ENCODE peak calls at places on chromosomes 3 and 15, in nine cellular contexts. D, T, R, I, B, W, H, P and L are unnamed samples.

GRCh38 chr3:62735510-62735909 is 139.7 kb downstream of the CADPS start:
- DNase-seq in D (no peak), T (no peak), R (no peak), I (no peak), B (no peak), W (no peak), H (no peak), P (no peak), L (no peak)

GRCh38 chr3:41304603-41305002 is 105.3 kb downstream of the CTNNB1 start:
- DNase-seq in D (peak), T (no peak), R (no peak), I (no peak), B (no peak), W (peak), H (no peak), P (no peak), L (no peak)

GRCh38 chr15:67194171-67195114 is 60.0 kb downstream of the AAGAB start:
- DNase-seq in D (peak), T (no peak), R (no peak), I (no peak), B (no peak), W (no peak), H (no peak), P (no peak), L (no peak)

GRCh38 chr15:66720206-66721010 is 18.4 kb downstream of the SMAD6 start:
- DNase-seq in D (peak), T (no peak), R (no peak), I (no peak), B (no peak), W (no peak), H (peak), P (no peak), L (peak)

GRCh38 chr3:61871646-61872045 is 310.3 kb downstream of the PTPRG start:
- DNase-seq in D (no peak), T (no peak), R (no peak), I (no peak), B (no peak), W (no peak), H (no peak), P (no peak), L (no peak)

GRCh38 chr15:58065445-58066041 is at the start of gene ALDH1A2:
- DNase-seq in D (no peak), T (no peak), R (peak), I (peak), B (no peak), W (peak), H (no peak), P (peak), L (peak)

GRCh38 chr3:31065765-31066164 is 171.3 kb upstream of the GADL1 start:
- DNase-seq in D (no peak), T (no peak), R (no peak), I (no peak), B (no peak), W (no peak), H (no peak), P (no peak), L (no peak)

GRCh38 chr15:31298707-31299172 is 27.9 kb upstream of the KLF13 start:
- DNase-seq in D (no peak), T (no peak), R (no peak), I (no peak), B (no peak), W (peak), H (no peak), P (no peak), L (no peak)

GRCh38 chr3:197380786-197381185 is 82.4 kb upstream of the DLG1 start:
- DNase-seq in D (no peak), T (no peak), R (no peak), I (no peak), B (no peak), W (peak), H (no peak), P (no peak), L (no peak)

GRCh38 chr3:152155246-152155645 is 113.5 kb upstream of the MBNL1 start:
- DNase-seq in D (no peak), T (no peak), R (no peak), I (no peak), B (no peak), W (no peak), H (no peak), P (no peak), L (no peak)

GRCh38 chr3:138921316-138922292 is 25.3 kb downstream of the FOXL2 start:
- DNase-seq in D (peak), T (no peak), R (no peak), I (no peak), B (no peak), W (no peak), H (no peak), P (no peak), L (peak)

GRCh38 chr15:59170295-59170881 is 36.3 kb upstream of the LDHAL6B start:
- DNase-seq in D (peak), T (no peak), R (no peak), I (no peak), B (no peak), W (no peak), H (peak), P (peak), L (peak)

GRCh38 chr15:66293085-66293418 is 316 bp upstream of the DIS3L start:
- DNase-seq in D (no peak), T (no peak), R (no peak), I (no peak), B (no peak), W (no peak), H (no peak), P (no peak), L (no peak)

GRCh38 chr15:69725957-69726356 is 273.3 kb downstream of the RPLP1 start:
- DNase-seq in D (no peak), T (no peak), R (no peak), I (no peak), B (no peak), W (no peak), H (peak), P (no peak), L (no peak)

GRCh38 chr3:112304611-112305010 is 10.6 kb upstream of the SLC9C1 start:
- DNase-seq in D (peak), T (no peak), R (no peak), I (no peak), B (no peak), W (no peak), H (no peak), P (no peak), L (no peak)

GRCh38 chr15:81645470-81645869 is 271.5 kb upstream of the TMC3 start:
- DNase-seq in D (no peak), T (no peak), R (no peak), I (no peak), B (no peak), W (no peak), H (no peak), P (no peak), L (no peak)

GRCh38 chr15:40807888-40808194 is 568 bp upstream of the DNAJC17 start:
- DNase-seq in D (no peak), T (no peak), R (no peak), I (no peak), B (no peak), W (no peak), H (no peak), P (no peak), L (no peak)

GRCh38 chr15:40809051-40809450 is 1.8 kb upstream of the DNAJC17 start:
- DNase-seq in D (no peak), T (no peak), R (no peak), I (no peak), B (peak), W (no peak), H (no peak), P (no peak), L (no peak)

GRCh38 chr15:40803688-40804087 is 3.2 kb upstream of the ZFYVE19 start:
- DNase-seq in D (no peak), T (no peak), R (no peak), I (no peak), B (no peak), W (no peak), H (peak), P (no peak), L (no peak)

GRCh38 chr15:40806672-40807027 is 239 bp upstream of the ZFYVE19 start:
- DNase-seq in D (no peak), T (no peak), R (no peak), I (no peak), B (no peak), W (no peak), H (no peak), P (no peak), L (no peak)

GRCh38 chr15:40807028-40807887 is at the start of the genes DNAJC17 and ZFYVE19:
- DNase-seq in D (peak), T (peak), R (peak), I (peak), B (peak), W (peak), H (peak), P (peak), L (peak)
- TF ChIP-seq CTCF in D (no peak), T (no peak), R (peak), I (peak), B (no peak), W (no peak), H (no peak), P (peak), L (no peak)

DNA sequence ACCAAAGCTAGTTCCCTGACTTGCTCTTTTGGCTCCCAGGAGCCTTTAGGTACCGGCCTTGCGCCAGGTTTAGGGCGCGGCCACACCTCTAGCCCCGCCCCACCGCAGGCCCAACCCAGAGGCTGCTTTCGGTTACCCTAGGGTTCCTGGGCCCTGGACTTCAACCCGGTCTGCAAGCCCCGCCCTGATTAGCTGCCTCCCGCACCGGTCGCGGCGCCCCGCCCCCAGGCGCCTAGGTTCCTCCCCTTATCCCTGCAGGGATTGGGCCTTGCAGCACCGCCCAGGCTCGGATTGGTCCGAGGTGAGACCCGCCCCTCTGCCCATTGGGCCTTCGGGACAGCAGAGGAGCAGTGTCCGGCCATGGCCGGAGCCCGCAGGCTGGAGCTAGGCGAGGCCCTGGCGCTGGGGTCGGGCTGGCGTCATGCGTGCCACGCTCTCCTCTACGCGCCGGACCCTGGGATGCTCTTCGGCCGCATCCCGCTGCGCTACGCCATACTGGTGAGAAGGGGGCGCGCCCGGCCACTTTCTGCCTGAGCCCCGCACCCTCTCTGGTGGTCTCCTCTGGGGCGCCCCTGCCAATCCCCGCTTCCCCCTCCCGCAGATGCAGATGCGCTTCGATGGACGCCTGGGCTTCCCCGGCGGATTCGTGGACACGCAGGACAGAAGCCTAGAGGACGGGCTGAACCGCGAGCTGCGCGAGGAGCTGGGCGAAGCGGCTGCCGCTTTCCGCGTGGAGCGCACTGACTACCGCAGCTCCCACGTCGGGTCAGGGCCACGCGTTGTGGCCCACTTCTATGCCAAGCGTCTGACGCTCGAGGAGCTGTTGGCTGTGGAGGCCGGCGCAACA is at the start of gene NUDT16:
- DNase-seq in D (peak), T (peak), R (peak), I (peak), B (peak), W (peak), H (peak), P (peak), L (peak)
- TF ChIP-seq CTCF in D (no peak), T (no peak), R (no peak), I (peak), B (no peak), W (no peak), H (no peak), P (no peak), L (no peak)

GRCh38 chr3:96813134-96813819 is 1.1 kb upstream of the EPHA6 start:
- DNase-seq in D (peak), T (no peak), R (peak), I (peak), B (peak), W (peak), H (peak), P (peak), L (peak)
- TF ChIP-seq CTCF in D (peak), T (no peak), R (peak), I (peak), B (peak), W (peak), H (peak), P (peak), L (peak)

GRCh38 chr15:63396546-63396939 is 14.9 kb upstream of the CA12 start:
- DNase-seq in D (no peak), T (no peak), R (no peak), I (no peak), B (no peak), W (no peak), H (no peak), P (peak), L (no peak)
- TF ChIP-seq CTCF in D (no peak), T (no peak), R (no peak), I (no peak), B (no peak), W (peak), H (no peak), P (no peak), L (no peak)

GRCh38 chr3:129421236-129421883 is 7.1 kb downstream of the EFCAB12 start:
- DNase-seq in D (no peak), T (no peak), R (no peak), I (no peak), B (no peak), W (no peak), H (no peak), P (no peak), L (no peak)

GRCh38 chr3:129424185-129424841 is 4.1 kb downstream of the EFCAB12 start:
- DNase-seq in D (no peak), T (no peak), R (no peak), I (peak), B (peak), W (no peak), H (no peak), P (peak), L (no peak)

GRCh38 chr3:129419476-129419875 is 9.0 kb downstream of the EFCAB12 start:
- DNase-seq in D (no peak), T (no peak), R (no peak), I (no peak), B (no peak), W (no peak), H (no peak), P (no peak), L (no peak)

GRCh38 chr3:129422897-129423296 is 5.5 kb downstream of the EFCAB12 start:
- DNase-seq in D (no peak), T (no peak), R (no peak), I (no peak), B (no peak), W (no peak), H (no peak), P (no peak), L (no peak)

GRCh38 chr3:129421988-129422745 is 6.3 kb downstream of the EFCAB12 start:
- DNase-seq in D (peak), T (no peak), R (no peak), I (no peak), B (no peak), W (no peak), H (no peak), P (no peak), L (no peak)
- TF ChIP-seq CTCF in D (peak), T (no peak), R (no peak), I (no peak), B (peak), W (peak), H (no peak), P (no peak), L (peak)

GRCh38 chr15:84747423-84748273 is 744 bp upstream of the ZNF592 start:
- DNase-seq in D (peak), T (no peak), R (peak), I (peak), B (no peak), W (peak), H (peak), P (peak), L (peak)
- TF ChIP-seq CTCF in D (peak), T (no peak), R (no peak), I (peak), B (no peak), W (no peak), H (no peak), P (no peak), L (no peak)